ENCODE peak calls at places on chromosomes 5 and 9, in ten cellular contexts. E, Y, X, Z, Q, V, C, D, F and A are unnamed samples.

GRCh38 chr5:1472964-1473628 is 27.9 kb upstream of the SLC6A3 start:
- DNase-seq in E (peak), Y (no peak), X (no peak), Z (no peak), Q (no peak), V (no peak), C (no peak), D (no peak), F (no peak), A (no peak)

GRCh38 chr9:126965541-126966428 is 51.2 kb downstream of the RALGPS1 start:
- DNase-seq in E (no peak), Y (peak), X (peak), Z (peak), Q (peak), V (no peak), C (peak), D (no peak), F (no peak), A (peak)

GRCh38 chr9:80191108-80191507 is 619.3 kb downstream of the TLE4 start:
- DNase-seq in E (no peak), Y (peak), X (no peak), Z (no peak), Q (no peak), V (no peak), C (no peak), D (no peak), F (no peak), A (no peak)

GRCh38 chr5:152218694-152219093 is 186.4 kb downstream of the NMUR2 start:
- DNase-seq in E (no peak), Y (no peak), X (peak), Z (no peak), Q (no peak), V (no peak), C (no peak), D (no peak), F (no peak), A (peak)

GRCh38 chr9:4137234-4137633 is 162.6 kb downstream of the GLIS3 start:
- DNase-seq in E (no peak), Y (peak), X (peak), Z (no peak), Q (no peak), V (no peak), C (peak), D (no peak), F (no peak), A (peak)

GRCh38 chr9:4096121-4096520 is 203.7 kb downstream of the GLIS3 start:
- DNase-seq in E (no peak), Y (no peak), X (no peak), Z (no peak), Q (no peak), V (no peak), C (no peak), D (no peak), F (no peak), A (no peak)

GRCh38 chr9:33794560-33794959 is 801 bp upstream of the PRSS3 start:
- DNase-seq in E (no peak), Y (no peak), X (peak), Z (no peak), Q (no peak), V (no peak), C (no peak), D (no peak), F (no peak), A (peak)

GRCh38 chr5:1757511-1757910 is 42.1 kb downstream of the MRPL36 start:
- DNase-seq in E (no peak), Y (no peak), X (no peak), Z (no peak), Q (no peak), V (no peak), C (no peak), D (no peak), F (no peak), A (no peak)

GRCh38 chr5:170630226-170630625 is 126.4 kb downstream of the KCNIP1 start:
- DNase-seq in E (no peak), Y (no peak), X (no peak), Z (no peak), Q (no peak), V (no peak), C (no peak), D (no peak), F (no peak), A (no peak)

GRCh38 chr9:121214005-121214404 is 12.3 kb upstream of the RAB14 start:
- DNase-seq in E (no peak), Y (no peak), X (no peak), Z (no peak), Q (no peak), V (no peak), C (no peak), D (no peak), F (no peak), A (no peak)

GRCh38 chr5:56112526-56113121 is 117.9 kb upstream of the IL6ST start:
- DNase-seq in E (no peak), Y (peak), X (no peak), Z (no peak), Q (no peak), V (no peak), C (no peak), D (no peak), F (no peak), A (peak)

GRCh38 chr5:135508496-135509005 is 27.2 kb downstream of the NEUROG1 start:
- DNase-seq in E (no peak), Y (no peak), X (no peak), Z (no peak), Q (no peak), V (no peak), C (no peak), D (no peak), F (no peak), A (no peak)

GRCh38 chr9:1619915-1620705 is 395.0 kb upstream of the SMARCA2 start:
- DNase-seq in E (no peak), Y (no peak), X (no peak), Z (no peak), Q (no peak), V (no peak), C (no peak), D (no peak), F (no peak), A (peak)

GRCh38 chr9:1100192-1100591 is 50.0 kb downstream of the DMRT2 start:
- DNase-seq in E (no peak), Y (no peak), X (no peak), Z (no peak), Q (no peak), V (no peak), C (no peak), D (no peak), F (no peak), A (peak)

GRCh38 chr5:73170522-73170921 is 2.5 kb upstream of the TMEM174 start:
- DNase-seq in E (no peak), Y (peak), X (no peak), Z (peak), Q (peak), V (no peak), C (no peak), D (no peak), F (no peak), A (peak)
- TF ChIP-seq CTCF in E (peak), Y (peak), X (no peak), Z (peak), Q (peak), V (no peak), C (peak), D (peak), F (peak), A (peak)

DNA sequence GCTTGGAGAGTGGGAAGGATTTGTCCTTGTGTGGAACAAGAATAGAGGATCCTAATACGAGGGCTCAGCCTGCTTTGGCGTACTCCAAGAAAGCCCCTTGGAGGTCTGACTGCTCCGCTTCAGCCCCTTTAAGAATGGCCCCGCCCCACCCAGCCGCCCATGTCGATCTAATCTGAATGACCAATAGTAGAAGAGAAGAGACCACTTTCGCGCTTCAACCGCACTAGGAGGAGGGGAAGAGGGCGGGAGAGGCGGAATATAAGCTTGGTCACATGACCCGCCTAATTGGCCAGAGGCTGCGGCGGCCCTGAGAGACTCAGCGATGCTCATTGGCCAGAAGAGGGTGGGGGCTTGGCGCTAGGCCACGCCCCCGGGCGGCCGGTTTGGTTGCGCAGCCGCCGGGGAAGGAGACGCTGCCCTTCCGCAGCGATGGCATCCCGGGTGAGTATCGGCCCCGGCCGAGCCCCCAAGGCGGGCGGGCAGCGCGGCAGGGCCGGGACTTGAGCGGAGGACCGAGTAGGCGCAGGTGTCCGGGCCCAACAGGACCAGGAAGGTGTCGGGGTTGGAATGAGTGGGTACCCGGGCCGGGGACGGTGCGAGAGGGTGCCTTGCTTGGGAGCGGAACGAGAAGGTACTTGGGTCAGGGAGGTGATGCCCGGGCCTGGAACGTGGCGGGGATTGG is at the start of gene MIGA2:
- DNase-seq in E (peak), Y (peak), X (peak), Z (peak), Q (peak), V (peak), C (peak), D (peak), F (peak), A (peak)
- TF ChIP-seq CTCF in E (no peak), Y (no peak), X (no peak), Z (no peak), Q (no peak), V (peak), C (no peak), D (peak), F (no peak), A (no peak)

DNA sequence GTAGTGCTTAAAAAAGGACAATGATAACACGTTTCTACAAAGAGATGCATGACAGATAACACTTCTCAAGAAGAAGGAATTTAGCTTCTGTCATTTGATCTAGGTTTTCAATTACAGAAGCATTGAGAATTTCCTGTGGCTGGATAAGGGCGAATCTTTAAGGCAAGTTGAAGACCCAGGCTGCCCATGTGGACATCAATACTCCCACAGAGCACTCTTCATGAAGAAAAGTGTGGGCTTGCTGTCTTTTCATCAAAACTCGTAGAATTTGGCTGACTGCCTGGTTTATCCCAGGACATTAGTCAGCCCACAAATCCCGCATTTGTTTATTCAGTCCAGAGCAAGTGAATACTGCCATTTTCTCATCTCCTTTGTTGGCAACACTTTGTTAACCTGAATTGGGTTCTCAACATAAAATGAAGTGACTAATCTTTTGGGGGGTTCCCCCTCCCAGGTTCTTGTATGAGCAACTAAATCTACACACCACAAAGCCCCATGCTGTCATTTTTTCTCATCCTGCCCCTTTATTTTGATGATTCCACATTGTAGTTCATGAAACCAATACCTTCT is 43.4 kb upstream of the CDKN2B start:
- DNase-seq in E (no peak), Y (peak), X (peak), Z (no peak), Q (no peak), V (no peak), C (peak), D (no peak), F (no peak), A (peak)
- TF ChIP-seq CTCF in E (no peak), Y (no peak), X (no peak), Z (no peak), Q (no peak), V (no peak), C (no peak), D (no peak), F (no peak), A (no peak)

GRCh38 chr5:67493676-67494075 is 297.1 kb upstream of the CD180 start:
- DNase-seq in E (peak), Y (no peak), X (peak), Z (peak), Q (peak), V (no peak), C (peak), D (no peak), F (no peak), A (peak)
- TF ChIP-seq CTCF in E (peak), Y (no peak), X (no peak), Z (peak), Q (no peak), V (peak), C (peak), D (peak), F (no peak), A (peak)

DNA sequence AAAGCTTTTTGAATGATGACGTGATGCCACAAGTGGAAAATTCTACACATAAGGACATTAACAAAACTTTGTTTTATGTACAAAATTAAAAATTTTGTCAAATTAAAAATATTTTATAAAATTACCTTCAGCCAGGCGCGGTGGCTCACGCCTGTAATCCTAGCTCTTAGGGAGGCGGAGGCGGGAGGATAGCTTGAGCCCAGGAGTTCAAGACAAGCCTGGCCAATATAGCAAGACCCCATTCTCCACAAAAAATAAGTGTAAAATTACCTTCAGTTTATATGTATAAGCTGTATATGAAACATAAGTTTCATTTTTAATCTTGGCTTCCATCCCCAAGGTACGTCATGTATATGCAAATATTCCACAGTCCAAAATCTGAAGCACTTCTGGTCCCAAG is 40.9 kb downstream of the CDK7 start:
- DNase-seq in E (no peak), Y (no peak), X (no peak), Z (no peak), Q (no peak), V (no peak), C (no peak), D (no peak), F (no peak), A (no peak)
- TF ChIP-seq CTCF in E (no peak), Y (no peak), X (no peak), Z (no peak), Q (no peak), V (no peak), C (no peak), D (no peak), F (no peak), A (no peak)

DNA sequence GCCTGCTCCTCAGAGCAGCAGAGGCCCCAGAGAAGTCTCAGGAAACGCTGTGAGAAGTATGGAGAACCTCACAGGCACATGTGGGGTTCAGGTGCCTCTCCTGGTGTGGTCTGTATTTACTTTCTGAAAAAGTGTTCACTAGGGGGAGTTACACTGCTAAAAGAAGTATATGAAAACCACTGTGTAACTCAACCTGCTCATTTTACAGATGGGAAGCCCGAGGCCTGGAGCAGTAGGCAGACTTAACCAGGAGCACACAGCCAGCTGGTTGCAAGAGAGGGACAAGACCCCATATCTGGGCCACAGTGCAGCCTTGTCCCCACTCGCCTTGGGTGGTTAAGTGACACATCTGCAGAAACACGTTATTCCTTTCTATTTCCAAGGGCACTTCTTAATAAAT is 112.8 kb upstream of the SAP30L start:
- DNase-seq in E (no peak), Y (no peak), X (no peak), Z (no peak), Q (no peak), V (no peak), C (no peak), D (no peak), F (no peak), A (no peak)
- TF ChIP-seq CTCF in E (no peak), Y (no peak), X (no peak), Z (no peak), Q (no peak), V (no peak), C (no peak), D (no peak), F (no peak), A (no peak)

GRCh38 chr5:33857037-33857436 is 34.8 kb downstream of the ADAMTS12 start:
- DNase-seq in E (no peak), Y (no peak), X (no peak), Z (no peak), Q (no peak), V (no peak), C (no peak), D (no peak), F (no peak), A (no peak)

GRCh38 chr5:33852837-33853236 is 39.0 kb downstream of the ADAMTS12 start:
- DNase-seq in E (no peak), Y (no peak), X (no peak), Z (no peak), Q (no peak), V (no peak), C (no peak), D (no peak), F (no peak), A (no peak)

GRCh38 chr5:33852327-33852726 is 39.5 kb downstream of the ADAMTS12 start:
- DNase-seq in E (no peak), Y (no peak), X (no peak), Z (no peak), Q (no peak), V (no peak), C (no peak), D (no peak), F (no peak), A (no peak)

GRCh38 chr5:33855396-33855795 is 36.4 kb downstream of the ADAMTS12 start:
- DNase-seq in E (no peak), Y (peak), X (no peak), Z (no peak), Q (no peak), V (no peak), C (no peak), D (no peak), F (no peak), A (no peak)

DNA sequence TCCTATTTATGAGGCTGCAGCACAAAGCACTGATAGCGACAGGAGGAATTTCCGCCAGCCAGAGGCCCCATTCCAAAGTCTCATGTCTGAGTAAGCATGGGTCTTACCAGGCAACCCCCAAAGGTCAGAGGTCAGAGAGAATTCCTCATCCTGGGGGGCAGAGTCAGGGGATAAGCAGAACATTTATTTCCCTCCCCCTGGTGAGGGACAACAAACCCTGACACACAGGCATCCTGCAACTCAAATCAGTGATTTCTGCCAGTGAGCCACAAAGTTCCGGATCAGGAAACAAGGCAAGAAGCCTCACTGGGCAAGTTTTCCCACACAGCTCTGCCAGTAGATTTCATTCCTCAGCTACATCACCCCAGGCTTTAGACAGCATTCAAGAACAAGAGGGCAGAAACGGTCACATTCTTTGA is 37.0 kb downstream of the ADAMTS12 start:
- DNase-seq in E (no peak), Y (peak), X (no peak), Z (no peak), Q (no peak), V (no peak), C (peak), D (no peak), F (no peak), A (no peak)
- TF ChIP-seq CTCF in E (no peak), Y (no peak), X (no peak), Z (no peak), Q (no peak), V (no peak), C (peak), D (no peak), F (no peak), A (no peak)

GRCh38 chr9:112443636-112444035 is 43.0 kb upstream of the KIAA1958 start:
- DNase-seq in E (no peak), Y (no peak), X (no peak), Z (no peak), Q (no peak), V (no peak), C (no peak), D (no peak), F (no peak), A (no peak)

GRCh38 chr9:112445196-112445595 is 41.4 kb upstream of the KIAA1958 start:
- DNase-seq in E (no peak), Y (no peak), X (no peak), Z (no peak), Q (no peak), V (no peak), C (no peak), D (no peak), F (no peak), A (no peak)

GRCh38 chr9:112446080-112446479 is 40.5 kb upstream of the KIAA1958 start:
- DNase-seq in E (no peak), Y (no peak), X (no peak), Z (no peak), Q (no peak), V (no peak), C (no peak), D (no peak), F (no peak), A (no peak)

GRCh38 chr9:112446518-112446917 is 40.1 kb upstream of the KIAA1958 start:
- DNase-seq in E (no peak), Y (no peak), X (no peak), Z (no peak), Q (no peak), V (no peak), C (no peak), D (no peak), F (no peak), A (no peak)

DNA sequence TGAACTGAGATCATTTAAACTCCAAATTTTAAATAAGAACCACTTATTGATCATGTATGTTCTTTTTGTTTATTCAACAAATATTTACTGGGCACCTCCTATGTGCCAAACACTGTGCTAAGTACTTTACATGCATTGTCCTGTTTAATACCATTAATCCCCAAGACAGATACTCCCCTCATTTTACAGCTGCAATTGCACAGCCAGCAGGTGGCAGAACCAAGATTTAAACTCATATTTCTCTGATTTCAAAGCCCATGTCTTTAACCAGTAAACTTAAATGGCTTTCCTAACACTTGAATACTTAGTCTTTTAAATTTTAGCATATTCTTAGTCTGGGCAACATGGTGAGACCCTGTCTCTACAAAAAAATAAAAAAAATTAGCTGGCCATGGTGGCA is 43.4 kb upstream of the KIAA1958 start:
- DNase-seq in E (no peak), Y (peak), X (no peak), Z (peak), Q (peak), V (no peak), C (peak), D (no peak), F (no peak), A (peak)
- TF ChIP-seq CTCF in E (peak), Y (peak), X (no peak), Z (peak), Q (no peak), V (peak), C (peak), D (peak), F (peak), A (peak)